ENCODE peak calls at places on chromosomes 13 and 19, in nine cellular contexts. O is hypothalamus, R is activated T-cell treated with anti-CD3 and anti-CD28 coated beads for 1 hour, C is left ventricle myocardium superior, T is lower lobe of right lung, D is foreskin fibroblast, Q is cardiac muscle cell, A is heart right ventricle, F is HT-29. N is an unnamed sample.

GRCh38 chr19:34263745-34264237 is 9.4 kb downstream of the GARRE1 start:
- DNase-seq in C (no peak), R (no peak), A (no peak), T (no peak), O (no peak), Q (no peak), F (no peak), D (no peak), N (no peak)

GRCh38 chr19:2168619-2169424 is 5.1 kb downstream of the DOT1L start:
- DNase-seq in A (peak), T (peak), O (peak), C (peak), R (peak), Q (peak), F (peak), D (peak), N (peak)

GRCh38 chr13:110582421-110582954 is 21.0 kb upstream of the RAB20 start:
- DNase-seq in A (no peak), D (no peak), R (no peak), O (no peak), F (no peak), T (no peak), C (no peak), Q (no peak), N (no peak)

GRCh38 chr13:109145631-109146030 is 516.2 kb downstream of the MYO16 start:
- DNase-seq in O (peak), C (no peak), Q (peak), A (no peak), T (no peak), D (peak), R (no peak), F (peak), N (no peak)

GRCh38 chr13:100627142-100627541 is 38.6 kb upstream of the GGACT start:
- DNase-seq in R (no peak), D (no peak), C (no peak), F (no peak), T (no peak), Q (no peak), A (no peak), O (no peak), N (no peak)

GRCh38 chr19:11196406-11197287 is 698 bp downstream of the KANK2 start:
- DNase-seq in D (peak), T (no peak), Q (peak), A (peak), C (peak), O (no peak), R (no peak), F (peak), N (no peak)

GRCh38 chr19:12834976-12835757 is 788 bp upstream of the RTBDN start:
- DNase-seq in R (no peak), D (peak), T (peak), O (no peak), Q (peak), C (no peak), F (peak), A (peak), N (no peak)

GRCh38 chr13:30355405-30355741 is 48.0 kb upstream of the KATNAL1 start:
- DNase-seq in T (peak), D (no peak), F (no peak), C (peak), O (no peak), R (peak), A (peak), Q (peak), N (no peak)

GRCh38 chr19:42121666-42122069 is 10.6 kb downstream of the POU2F2 start:
- DNase-seq in Q (no peak), C (peak), F (no peak), T (peak), R (peak), A (peak), O (peak), D (peak), N (no peak)

GRCh38 chr19:36215276-36216171 is 618 bp downstream of the ZNF146 start:
- DNase-seq in T (no peak), A (no peak), R (no peak), O (no peak), F (no peak), Q (peak), C (no peak), D (peak), N (no peak)

GRCh38 chr13:112997188-112998135 is 28.4 kb downstream of the MCF2L start:
- DNase-seq in F (peak), C (no peak), T (no peak), R (no peak), A (no peak), Q (no peak), D (no peak), O (no peak), N (no peak)

N was measured in epithelial cell of prostate.